ENCODE peak calls at places on chromosomes 2 and 18, in five cellular contexts. N is RWPE1, T is AG09309, L is nephron progenitor cell, O is H9. B is an unnamed sample.
A peak's percentile ranks its signal among the peaks of the same experiment; 100 is the strongest.

GRCh38 chr2:105749583-105750399 is 5.1 kb downstream of the NCK2 start:
- DNase-seq in O (no peak), L (no peak), N (no peak), T (no peak), B (no peak)

GRCh38 chr18:26741041-26741440 is 124.5 kb downstream of the AQP4 start:
- DNase-seq in O (no peak), T (no peak), N (no peak), L (no peak), B (no peak)

GRCh38 chr2:12155308-12156061 is 409.1 kb downstream of the LPIN1 start:
- DNase-seq in O (no peak), N (peak; percentile 72), L (no peak), T (peak; percentile 53), B (peak; percentile 68)

GRCh38 chr2:88590998-88591613 is 36.2 kb downstream of the EIF2AK3 start:
- DNase-seq in L (peak; percentile 32), O (peak; percentile 40), T (peak; percentile 37), N (peak; percentile 72), B (peak; percentile 37)

GRCh38 chr2:79120194-79120713 is at the start of gene REG1A:
- DNase-seq in O (no peak), L (no peak), N (no peak), T (no peak), B (no peak)

GRCh38 chr2:135996304-135996703 is 10.9 kb upstream of the DARS1 start:
- DNase-seq in O (no peak), N (no peak), L (no peak), T (no peak), B (no peak)

GRCh38 chr2:1728821-1729220 is 15.5 kb downstream of the PXDN start:
- DNase-seq in T (no peak), N (no peak), O (peak; percentile 74), L (peak; percentile 66), B (no peak)

GRCh38 chr2:99775585-99775984 is 285.8 kb upstream of the REV1 start:
- DNase-seq in T (no peak), N (no peak), O (no peak), L (no peak), B (no peak)

GRCh38 chr2:110828330-110828729 is 96.0 kb downstream of the ACOXL start:
- DNase-seq in N (no peak), T (no peak), O (no peak), L (no peak), B (no peak)

GRCh38 chr2:175605989-175606841 is 395.9 kb downstream of the LNPK start:
- DNase-seq in L (no peak), T (peak; percentile 62), N (no peak), O (peak; percentile 32), B (peak; percentile 83)

GRCh38 chr2:207395535-207396251 is 134.1 kb upstream of the CREB1 start:
- DNase-seq in T (no peak), N (no peak), L (no peak), O (no peak), B (no peak)

GRCh38 chr2:12821656-12822055 is 104.9 kb downstream of the TRIB2 start:
- DNase-seq in L (no peak), O (no peak), T (no peak), N (no peak), B (no peak)

GRCh38 chr18:73366713-73367112 is 498.9 kb upstream of the NETO1 start:
- DNase-seq in T (no peak), L (no peak), O (no peak), N (no peak), B (no peak)

GRCh38 chr2:63842149-63843061 is 709 bp downstream of the UGP2 start:
- DNase-seq in O (no peak), N (peak; percentile 31), T (peak; percentile 25), L (peak; percentile 43), B (peak; percentile 61)

GRCh38 chr18:26813043-26813442 is 52.5 kb downstream of the AQP4 start:
- DNase-seq in T (no peak), N (peak; percentile 13), L (peak; percentile 36), O (peak; percentile 57), B (no peak)

GRCh38 chr2:227482638-227483340 is 10.8 kb downstream of the AGFG1 start:
- DNase-seq in O (no peak), L (no peak), N (no peak), T (no peak), B (no peak)

GRCh38 chr2:178320011-178320410 is 125.7 kb downstream of the OSBPL6 start:
- DNase-seq in O (no peak), L (no peak), N (no peak), T (no peak), B (no peak)

GRCh38 chr2:191539068-191539467 is 138.9 kb upstream of the NABP1 start:
- DNase-seq in L (peak; percentile 43), O (no peak), T (no peak), N (peak; percentile 44), B (no peak)

GRCh38 chr18:52334896-52335295 is 5.1 kb upstream of the DCC start:
- DNase-seq in O (no peak), N (no peak), T (no peak), L (no peak), B (no peak)

GRCh38 chr18:36947820-36948348 is 119.0 kb downstream of the KIAA1328 start:
- DNase-seq in T (no peak), O (peak; percentile 81), N (no peak), L (no peak), B (no peak)

GRCh38 chr2:85175369-85176299 is 42.4 kb downstream of the TCF7L1 start:
- DNase-seq in O (no peak), T (peak; percentile 17), N (no peak), L (peak; percentile 30), B (no peak)

GRCh38 chr2:64251497-64252277 is 107.5 kb upstream of the PELI1 start:
- DNase-seq in N (no peak), T (no peak), O (peak; percentile 83), L (no peak), B (no peak)

GRCh38 chr2:191296083-191297006 is 51.1 kb downstream of the MYO1B start:
- DNase-seq in L (no peak), O (no peak), N (no peak), T (no peak), B (peak; percentile 41)

GRCh38 chr2:47867205-47867604 is 39.1 kb downstream of the FBXO11 start:
- DNase-seq in T (peak; percentile 41), L (no peak), N (peak; percentile 59), O (no peak), B (peak; percentile 24)

GRCh38 chr2:26438526-26438925 is 36.8 kb downstream of the DRC1 start:
- DNase-seq in O (no peak), T (peak; percentile 60), L (peak; percentile 26), N (no peak), B (no peak)

GRCh38 chr2:134120160-134120717 is 133.6 kb upstream of the MGAT5 start:
- DNase-seq in O (no peak), N (peak; percentile 19), T (no peak), L (peak; percentile 68), B (no peak)

GRCh38 chr2:170401187-170401586 is 223.2 kb downstream of the MYO3B start:
- DNase-seq in O (no peak), T (no peak), N (no peak), L (no peak), B (no peak)

GRCh38 chr2:170391018-170391417 is 213.1 kb downstream of the MYO3B start:
- DNase-seq in N (no peak), T (no peak), L (no peak), O (no peak), B (no peak)

GRCh38 chr2:170394988-170395387 is 217.0 kb downstream of the MYO3B start:
- DNase-seq in L (no peak), T (no peak), O (no peak), N (peak; percentile 36), B (no peak)

GRCh38 chr2:170393861-170394498 is 216.0 kb downstream of the MYO3B start:
- DNase-seq in L (no peak), T (no peak), O (no peak), N (no peak), B (no peak)

GRCh38 chr2:170396799-170397459 is 219.0 kb downstream of the MYO3B start:
- DNase-seq in N (peak; percentile 55), L (no peak), T (no peak), O (no peak), B (no peak)
- TF ChIP-seq CTCF in N (peak; percentile 58), L (peak; percentile 23), T (no peak), O (peak; percentile 51), B (peak; percentile 34)

DNA sequence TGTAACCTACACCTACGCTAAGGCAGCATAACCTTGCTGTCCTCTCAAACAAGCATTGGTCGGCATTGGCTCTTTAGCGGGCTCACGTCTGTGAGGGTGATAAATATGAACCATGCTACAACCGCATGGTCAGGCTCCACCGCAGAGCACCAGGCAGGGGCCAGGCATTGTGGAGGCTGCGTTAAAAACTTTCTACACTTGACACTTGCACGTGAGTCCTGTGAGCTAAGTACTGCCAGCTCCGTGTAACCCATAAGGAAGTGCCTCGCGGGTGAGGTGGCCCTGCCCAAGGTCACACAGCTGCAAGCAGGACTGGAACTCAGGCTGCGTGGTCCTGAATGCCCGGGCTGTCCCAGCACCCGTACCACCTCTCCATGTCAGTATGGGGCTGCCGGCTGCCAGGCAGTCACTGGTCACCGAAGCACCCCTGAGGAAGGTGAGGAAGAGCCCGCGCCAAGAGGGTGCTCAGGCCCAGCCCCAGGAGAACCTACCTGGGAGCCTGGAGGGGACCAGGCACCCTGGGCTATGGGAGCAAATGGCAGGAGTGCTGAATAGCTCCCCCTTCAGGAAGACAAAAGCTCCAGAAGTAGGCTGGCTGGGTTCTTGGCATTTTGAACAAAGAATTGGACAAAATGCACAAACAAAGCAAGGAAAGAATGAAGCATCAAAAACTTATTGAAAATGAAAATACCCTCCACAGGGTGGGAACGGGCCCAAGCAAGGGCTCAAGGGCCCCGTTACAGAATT is 271.1 kb upstream of the RAB6C start:
- DNase-seq in N (no peak), T (no peak), L (no peak), O (no peak), B (no peak)
- TF ChIP-seq CTCF in N (no peak), T (no peak), L (no peak), O (peak; percentile 66), B (no peak)

DNA sequence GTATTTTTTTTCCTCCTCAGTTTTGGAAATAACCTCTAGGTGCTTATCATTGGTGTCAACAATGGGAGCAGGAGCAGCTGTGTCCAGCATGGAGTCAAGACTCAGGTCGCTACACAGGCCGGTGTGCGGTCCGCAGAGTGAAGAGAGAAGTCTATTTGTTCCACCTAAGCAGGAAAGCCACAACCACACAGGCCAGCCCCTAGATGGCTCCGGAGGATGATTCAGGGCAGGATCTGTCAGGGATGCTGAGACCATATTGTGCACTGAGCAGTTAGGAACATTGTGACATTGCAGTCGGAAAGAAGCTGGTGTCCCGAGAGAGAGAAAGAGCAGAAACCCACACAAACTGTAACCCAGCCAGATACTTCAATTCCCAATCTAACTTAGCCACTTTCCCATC is 136.9 kb downstream of the GAREM1 start:
- DNase-seq in T (no peak), N (no peak), L (no peak), O (no peak), B (no peak)
- TF ChIP-seq CTCF in T (no peak), N (no peak), L (no peak), O (no peak), B (no peak)

GRCh38 chr18:31500161-31500688 is 2.2 kb downstream of the DSG2 start:
- DNase-seq in L (peak; percentile 18), T (no peak), N (no peak), O (no peak), B (no peak)
- TF ChIP-seq CTCF in L (no peak), T (no peak), N (no peak), O (no peak), B (no peak)